ENCODE peak calls at places on chromosomes 13 and 19, in five cellular contexts. One of them, this sample, is unnamed.
A peak's percentile ranks its signal among the peaks of the same experiment; 100 is the strongest.

GRCh38 chr13:101624981-101625380 is 172.5 kb downstream of the ITGBL1 start:
- DNase-seq in nephron progenitor cell: no peak
- DNase-seq in BJ: no peak
- DNase-seq in mucosa of descending colon: no peak
- DNase-seq in WTC11: no peak
- DNase-seq in this sample: no peak

GRCh38 chr19:41860419-41861097 is 503 bp downstream of the RPS19 start:
- DNase-seq in mucosa of descending colon: no peak
- DNase-seq in BJ: no peak
- DNase-seq in nephron progenitor cell: no peak
- DNase-seq in WTC11: no peak
- DNase-seq in this sample: no peak

GRCh38 chr13:23804166-23804565 is 85.0 kb downstream of the MIPEP start:
- DNase-seq in WTC11: no peak
- DNase-seq in BJ: no peak
- DNase-seq in mucosa of descending colon: no peak
- DNase-seq in nephron progenitor cell: no peak
- DNase-seq in this sample: no peak

GRCh38 chr19:41443813-41444455 is 978 bp downstream of the ERICH4 start:
- DNase-seq in nephron progenitor cell: no peak
- DNase-seq in mucosa of descending colon: no peak
- DNase-seq in BJ: no peak
- DNase-seq in WTC11: no peak
- DNase-seq in this sample: no peak

GRCh38 chr19:925912-926594 is at the start of gene ARID3A:
- DNase-seq in BJ: no peak
- DNase-seq in mucosa of descending colon: no peak
- DNase-seq in WTC11: no peak
- DNase-seq in nephron progenitor cell: peak; percentile 64
- DNase-seq in this sample: no peak

GRCh38 chr19:47375694-47376588 is 26.8 kb downstream of the DHX34 start:
- DNase-seq in mucosa of descending colon: no peak
- DNase-seq in BJ: no peak
- DNase-seq in WTC11: no peak
- DNase-seq in nephron progenitor cell: no peak
- DNase-seq in this sample: no peak

GRCh38 chr19:49391581-49392399 is 3.7 kb downstream of the KASH5 start:
- DNase-seq in BJ: no peak
- DNase-seq in mucosa of descending colon: peak; percentile 75
- DNase-seq in WTC11: peak; percentile 87
- DNase-seq in nephron progenitor cell: peak; percentile 77
- DNase-seq in this sample: peak; percentile 49

GRCh38 chr19:43525836-43526771 is 897 bp downstream of the ETHE1 start:
- DNase-seq in WTC11: peak; percentile 33
- DNase-seq in nephron progenitor cell: peak; percentile 46
- DNase-seq in mucosa of descending colon: peak; percentile 79
- DNase-seq in BJ: no peak
- DNase-seq in this sample: no peak

GRCh38 chr13:54945978-54946377 is 1917.4 kb downstream of the OLFM4 start:
- DNase-seq in WTC11: no peak
- DNase-seq in BJ: no peak
- DNase-seq in nephron progenitor cell: no peak
- DNase-seq in mucosa of descending colon: no peak
- DNase-seq in this sample: no peak

GRCh38 chr13:72405441-72405840 is 322.0 kb downstream of the MZT1 start:
- DNase-seq in mucosa of descending colon: no peak
- DNase-seq in nephron progenitor cell: no peak
- DNase-seq in WTC11: no peak
- DNase-seq in BJ: no peak
- DNase-seq in this sample: no peak

GRCh38 chr13:65965496-65965895 is 1264.6 kb downstream of the PCDH9 start:
- DNase-seq in BJ: no peak
- DNase-seq in nephron progenitor cell: no peak
- DNase-seq in WTC11: no peak
- DNase-seq in mucosa of descending colon: no peak
- DNase-seq in this sample: peak; percentile 58

GRCh38 chr13:97258801-97259200 is 36.7 kb downstream of the MBNL2 start:
- DNase-seq in WTC11: no peak
- DNase-seq in nephron progenitor cell: no peak
- DNase-seq in mucosa of descending colon: no peak
- DNase-seq in BJ: no peak
- DNase-seq in this sample: peak; percentile 55

GRCh38 chr19:38012290-38012689 is 105.3 kb downstream of the SIPA1L3 start:
- DNase-seq in BJ: no peak
- DNase-seq in mucosa of descending colon: no peak
- DNase-seq in nephron progenitor cell: no peak
- DNase-seq in WTC11: no peak
- DNase-seq in this sample: no peak

GRCh38 chr13:96003304-96003703 is 49.9 kb downstream of the UGGT2 start:
- DNase-seq in WTC11: no peak
- DNase-seq in nephron progenitor cell: no peak
- DNase-seq in BJ: no peak
- DNase-seq in mucosa of descending colon: no peak
- DNase-seq in this sample: peak; percentile 10

GRCh38 chr19:40974633-40975037 is 16.4 kb upstream of the CYP2B6 start:
- DNase-seq in mucosa of descending colon: no peak
- DNase-seq in nephron progenitor cell: peak; percentile 74
- DNase-seq in BJ: peak; percentile 1
- DNase-seq in WTC11: peak; percentile 84
- DNase-seq in this sample: peak; percentile 57

GRCh38 chr19:38719761-38720558 is 24.3 kb downstream of the CAPN12 start:
- DNase-seq in WTC11: no peak
- DNase-seq in nephron progenitor cell: no peak
- DNase-seq in BJ: no peak
- DNase-seq in mucosa of descending colon: no peak
- DNase-seq in this sample: no peak

GRCh38 chr19:4208385-4209094 is 20.8 kb upstream of the EBI3 start:
- DNase-seq in WTC11: no peak
- DNase-seq in mucosa of descending colon: no peak
- DNase-seq in BJ: no peak
- DNase-seq in nephron progenitor cell: no peak
- DNase-seq in this sample: peak; percentile 48

GRCh38 chr19:16366433-16367268 is 42.0 kb downstream of the KLF2 start:
- DNase-seq in BJ: no peak
- DNase-seq in WTC11: no peak
- DNase-seq in nephron progenitor cell: no peak
- DNase-seq in mucosa of descending colon: peak; percentile 54
- DNase-seq in this sample: no peak

GRCh38 chr19:7781157-7781556 is 18.1 kb downstream of the CLEC4M start:
- DNase-seq in nephron progenitor cell: no peak
- DNase-seq in mucosa of descending colon: no peak
- DNase-seq in BJ: no peak
- DNase-seq in WTC11: no peak
- DNase-seq in this sample: no peak

GRCh38 chr13:35826626-35827254 is 304.4 kb downstream of the DCLK1 start:
- DNase-seq in mucosa of descending colon: no peak
- DNase-seq in nephron progenitor cell: peak; percentile 15
- DNase-seq in WTC11: peak; percentile 73
- DNase-seq in BJ: no peak
- DNase-seq in this sample: no peak

GRCh38 chr19:45163156-45163555 is 2.4 kb upstream of the NKPD1 start:
- DNase-seq in BJ: no peak
- DNase-seq in mucosa of descending colon: peak; percentile 43
- DNase-seq in WTC11: no peak
- DNase-seq in nephron progenitor cell: no peak
- DNase-seq in this sample: no peak

GRCh38 chr19:45163751-45164150 is 3.0 kb upstream of the NKPD1 start:
- DNase-seq in WTC11: no peak
- DNase-seq in mucosa of descending colon: no peak
- DNase-seq in BJ: no peak
- DNase-seq in nephron progenitor cell: no peak
- DNase-seq in this sample: no peak

GRCh38 chr19:45166723-45167252 is 6.0 kb upstream of the NKPD1 start:
- DNase-seq in mucosa of descending colon: no peak
- DNase-seq in nephron progenitor cell: peak; percentile 41
- DNase-seq in WTC11: peak; percentile 42
- DNase-seq in BJ: no peak
- DNase-seq in this sample: no peak

GRCh38 chr19:45162464-45163143 is 1.8 kb upstream of the NKPD1 start:
- DNase-seq in BJ: no peak
- DNase-seq in mucosa of descending colon: no peak
- DNase-seq in WTC11: no peak
- DNase-seq in nephron progenitor cell: no peak
- DNase-seq in this sample: no peak

GRCh38 chr19:45164577-45165335 is 4.0 kb upstream of the NKPD1 start:
- DNase-seq in nephron progenitor cell: peak; percentile 46
- DNase-seq in WTC11: peak; percentile 66
- DNase-seq in BJ: no peak
- DNase-seq in mucosa of descending colon: peak; percentile 88
- DNase-seq in this sample: peak; percentile 68
- TF ChIP-seq CTCF in nephron progenitor cell: no peak
- TF ChIP-seq CTCF in WTC11: no peak
- TF ChIP-seq CTCF in BJ: peak; percentile 20
- TF ChIP-seq CTCF in mucosa of descending colon: no peak
- TF ChIP-seq CTCF in this sample: peak; percentile 27

GRCh38 chr13:40974460-40975407 is 44.4 kb downstream of the ELF1 start:
- DNase-seq in mucosa of descending colon: no peak
- DNase-seq in BJ: no peak
- DNase-seq in WTC11: no peak
- DNase-seq in nephron progenitor cell: peak; percentile 6
- DNase-seq in this sample: peak; percentile 44
- TF ChIP-seq CTCF in mucosa of descending colon: no peak
- TF ChIP-seq CTCF in BJ: peak; percentile 38
- TF ChIP-seq CTCF in WTC11: peak; percentile 26
- TF ChIP-seq CTCF in nephron progenitor cell: peak; percentile 40
- TF ChIP-seq CTCF in this sample: peak; percentile 63

GRCh38 chr19:13615890-13616289 is 109.6 kb upstream of the CACNA1A start:
- DNase-seq in mucosa of descending colon: no peak
- DNase-seq in nephron progenitor cell: no peak
- DNase-seq in BJ: no peak
- DNase-seq in WTC11: no peak
- DNase-seq in this sample: no peak

GRCh38 chr19:13622727-13623126 is 116.4 kb upstream of the CACNA1A start:
- DNase-seq in mucosa of descending colon: no peak
- DNase-seq in BJ: no peak
- DNase-seq in WTC11: peak; percentile 24
- DNase-seq in nephron progenitor cell: no peak
- DNase-seq in this sample: no peak

GRCh38 chr19:13623686-13624405 is 117.6 kb upstream of the CACNA1A start:
- DNase-seq in BJ: no peak
- DNase-seq in nephron progenitor cell: no peak
- DNase-seq in mucosa of descending colon: no peak
- DNase-seq in WTC11: peak; percentile 14
- DNase-seq in this sample: no peak

GRCh38 chr19:13619203-13619632 is 112.9 kb upstream of the CACNA1A start:
- DNase-seq in WTC11: no peak
- DNase-seq in nephron progenitor cell: no peak
- DNase-seq in BJ: peak; percentile 23
- DNase-seq in mucosa of descending colon: no peak
- DNase-seq in this sample: peak; percentile 12

GRCh38 chr19:13621413-13621812 is 115.1 kb upstream of the CACNA1A start:
- DNase-seq in WTC11: peak; percentile 54
- DNase-seq in BJ: peak; percentile 82
- DNase-seq in mucosa of descending colon: no peak
- DNase-seq in nephron progenitor cell: no peak
- DNase-seq in this sample: peak; percentile 97
- TF ChIP-seq CTCF in WTC11: no peak
- TF ChIP-seq CTCF in BJ: peak; percentile 45
- TF ChIP-seq CTCF in mucosa of descending colon: no peak
- TF ChIP-seq CTCF in nephron progenitor cell: no peak
- TF ChIP-seq CTCF in this sample: peak; percentile 73

GRCh38 chr19:11597202-11598102 is at the start of gene ZNF627:
- DNase-seq in WTC11: peak; percentile 100
- DNase-seq in nephron progenitor cell: peak; percentile 96
- DNase-seq in BJ: peak; percentile 87
- DNase-seq in mucosa of descending colon: peak; percentile 99
- DNase-seq in this sample: peak; percentile 98
- TF ChIP-seq CTCF in WTC11: no peak
- TF ChIP-seq CTCF in nephron progenitor cell: no peak
- TF ChIP-seq CTCF in BJ: peak; percentile 27
- TF ChIP-seq CTCF in mucosa of descending colon: no peak
- TF ChIP-seq CTCF in this sample: peak; percentile 36

GRCh38 chr19:54436031-54436523 is 12.9 kb upstream of the LENG8 start:
- DNase-seq in mucosa of descending colon: peak; percentile 43
- DNase-seq in WTC11: peak; percentile 34
- DNase-seq in BJ: no peak
- DNase-seq in nephron progenitor cell: no peak
- DNase-seq in this sample: no peak

GRCh38 chr19:54435551-54436016 is 13.4 kb upstream of the LENG8 start:
- DNase-seq in WTC11: peak; percentile 33
- DNase-seq in BJ: no peak
- DNase-seq in mucosa of descending colon: no peak
- DNase-seq in nephron progenitor cell: no peak
- DNase-seq in this sample: no peak

GRCh38 chr19:54436561-54437229 is 12.3 kb upstream of the LENG8 start:
- DNase-seq in BJ: no peak
- DNase-seq in WTC11: no peak
- DNase-seq in nephron progenitor cell: no peak
- DNase-seq in mucosa of descending colon: peak; percentile 32
- DNase-seq in this sample: no peak

GRCh38 chr19:54440641-54441040 is 8.4 kb upstream of the LENG8 start:
- DNase-seq in nephron progenitor cell: no peak
- DNase-seq in WTC11: no peak
- DNase-seq in mucosa of descending colon: no peak
- DNase-seq in BJ: no peak
- DNase-seq in this sample: no peak

DNA sequence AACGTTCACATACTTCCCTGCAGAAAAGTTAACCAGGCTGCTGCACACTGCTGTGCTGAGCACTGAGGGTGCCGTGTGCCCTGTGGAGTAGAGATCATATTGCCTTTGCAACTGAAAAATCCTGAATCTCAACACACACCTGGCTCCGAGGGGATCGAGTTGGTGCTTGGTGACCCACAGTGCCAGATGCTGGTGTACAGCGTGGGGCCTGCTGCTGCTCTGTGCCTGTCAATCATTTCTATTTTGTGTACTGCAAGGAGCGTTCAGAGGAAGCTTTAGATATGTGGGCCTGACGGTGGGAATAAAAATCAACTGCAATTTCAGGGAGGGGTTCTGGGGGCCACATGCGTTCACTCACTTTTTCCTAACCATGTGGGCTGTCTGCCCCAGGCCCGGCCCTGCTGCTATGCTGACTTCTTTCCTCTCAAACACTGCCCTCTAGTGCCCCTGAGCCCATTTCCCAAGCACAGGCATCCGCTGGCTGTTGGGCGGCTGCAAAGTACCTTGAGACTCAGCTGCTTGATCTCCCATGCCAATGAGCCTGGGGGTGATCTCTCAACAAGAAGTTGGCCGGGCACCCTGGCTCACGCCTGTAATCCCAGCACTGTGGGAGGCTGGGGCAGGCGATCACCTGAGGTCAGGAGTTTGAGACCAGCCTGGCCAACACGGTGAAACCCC is 9.7 kb upstream of the LENG8 start:
- DNase-seq in BJ: no peak
- DNase-seq in WTC11: peak; percentile 79
- DNase-seq in nephron progenitor cell: peak; percentile 63
- DNase-seq in mucosa of descending colon: peak; percentile 36
- DNase-seq in this sample: no peak
- TF ChIP-seq CTCF in BJ: peak; percentile 52
- TF ChIP-seq CTCF in WTC11: no peak
- TF ChIP-seq CTCF in nephron progenitor cell: peak; percentile 46
- TF ChIP-seq CTCF in mucosa of descending colon: no peak
- TF ChIP-seq CTCF in this sample: peak; percentile 66